ENCODE peak calls at places on chromosomes 16 and 17, in ten cellular contexts. One of them, this sample, is unnamed.

GRCh38 chr17:45963889-45964288 is 35.2 kb upstream of the STH start:
- DNase-seq in mammary epithelial cell: no peak
- DNase-seq in left ventricle myocardium inferior: no peak
- DNase-seq in astrocyte of the spinal cord: no peak
- DNase-seq in astrocyte of the cerebellum: no peak
- DNase-seq in fibroblast of lung: no peak
- DNase-seq in AG10803: no peak
- DNase-seq in transverse colon: no peak
- DNase-seq in keratinocyte: no peak
- DNase-seq in A673: no peak
- DNase-seq in this sample: no peak

GRCh38 chr16:9013508-9013864 is 49.8 kb upstream of the USP7 start:
- DNase-seq in mammary epithelial cell: no peak
- DNase-seq in left ventricle myocardium inferior: no peak
- DNase-seq in astrocyte of the spinal cord: no peak
- DNase-seq in astrocyte of the cerebellum: no peak
- DNase-seq in fibroblast of lung: peak
- DNase-seq in AG10803: no peak
- DNase-seq in transverse colon: no peak
- DNase-seq in keratinocyte: no peak
- DNase-seq in A673: no peak
- DNase-seq in this sample: no peak

GRCh38 chr16:72198021-72198420 is 26.1 kb upstream of the PMFBP1 start:
- DNase-seq in mammary epithelial cell: no peak
- DNase-seq in left ventricle myocardium inferior: no peak
- DNase-seq in astrocyte of the spinal cord: peak
- DNase-seq in astrocyte of the cerebellum: peak
- DNase-seq in fibroblast of lung: peak
- DNase-seq in AG10803: peak
- DNase-seq in transverse colon: no peak
- DNase-seq in keratinocyte: no peak
- DNase-seq in A673: peak
- DNase-seq in this sample: peak

GRCh38 chr17:57727776-57728175 is 17.3 kb downstream of the CCDC182 start:
- DNase-seq in mammary epithelial cell: no peak
- DNase-seq in left ventricle myocardium inferior: no peak
- DNase-seq in astrocyte of the spinal cord: no peak
- DNase-seq in astrocyte of the cerebellum: no peak
- DNase-seq in fibroblast of lung: no peak
- DNase-seq in AG10803: no peak
- DNase-seq in transverse colon: no peak
- DNase-seq in keratinocyte: no peak
- DNase-seq in A673: no peak
- DNase-seq in this sample: no peak

GRCh38 chr17:6668727-6669425 is 17.3 kb downstream of the C17orf100 start:
- DNase-seq in mammary epithelial cell: peak
- DNase-seq in left ventricle myocardium inferior: no peak
- DNase-seq in astrocyte of the spinal cord: no peak
- DNase-seq in astrocyte of the cerebellum: no peak
- DNase-seq in fibroblast of lung: no peak
- DNase-seq in AG10803: no peak
- DNase-seq in transverse colon: no peak
- DNase-seq in keratinocyte: no peak
- DNase-seq in A673: no peak
- DNase-seq in this sample: no peak

GRCh38 chr16:22861585-22861984 is 47.6 kb downstream of the HS3ST2 start:
- DNase-seq in mammary epithelial cell: no peak
- DNase-seq in left ventricle myocardium inferior: no peak
- DNase-seq in astrocyte of the spinal cord: no peak
- DNase-seq in astrocyte of the cerebellum: no peak
- DNase-seq in fibroblast of lung: no peak
- DNase-seq in AG10803: no peak
- DNase-seq in transverse colon: no peak
- DNase-seq in keratinocyte: no peak
- DNase-seq in A673: no peak
- DNase-seq in this sample: no peak

GRCh38 chr17:16313159-16314090 is 39.8 kb downstream of the CENPV start:
- DNase-seq in mammary epithelial cell: no peak
- DNase-seq in left ventricle myocardium inferior: no peak
- DNase-seq in astrocyte of the spinal cord: peak
- DNase-seq in astrocyte of the cerebellum: peak
- DNase-seq in fibroblast of lung: no peak
- DNase-seq in AG10803: no peak
- DNase-seq in transverse colon: no peak
- DNase-seq in keratinocyte: no peak
- DNase-seq in A673: no peak
- DNase-seq in this sample: no peak

GRCh38 chr17:82320140-82320840 is 2.9 kb upstream of the CD7 start:
- DNase-seq in mammary epithelial cell: no peak
- DNase-seq in left ventricle myocardium inferior: no peak
- DNase-seq in astrocyte of the spinal cord: no peak
- DNase-seq in astrocyte of the cerebellum: no peak
- DNase-seq in fibroblast of lung: no peak
- DNase-seq in AG10803: no peak
- DNase-seq in transverse colon: no peak
- DNase-seq in keratinocyte: no peak
- DNase-seq in A673: no peak
- DNase-seq in this sample: no peak

DNA sequence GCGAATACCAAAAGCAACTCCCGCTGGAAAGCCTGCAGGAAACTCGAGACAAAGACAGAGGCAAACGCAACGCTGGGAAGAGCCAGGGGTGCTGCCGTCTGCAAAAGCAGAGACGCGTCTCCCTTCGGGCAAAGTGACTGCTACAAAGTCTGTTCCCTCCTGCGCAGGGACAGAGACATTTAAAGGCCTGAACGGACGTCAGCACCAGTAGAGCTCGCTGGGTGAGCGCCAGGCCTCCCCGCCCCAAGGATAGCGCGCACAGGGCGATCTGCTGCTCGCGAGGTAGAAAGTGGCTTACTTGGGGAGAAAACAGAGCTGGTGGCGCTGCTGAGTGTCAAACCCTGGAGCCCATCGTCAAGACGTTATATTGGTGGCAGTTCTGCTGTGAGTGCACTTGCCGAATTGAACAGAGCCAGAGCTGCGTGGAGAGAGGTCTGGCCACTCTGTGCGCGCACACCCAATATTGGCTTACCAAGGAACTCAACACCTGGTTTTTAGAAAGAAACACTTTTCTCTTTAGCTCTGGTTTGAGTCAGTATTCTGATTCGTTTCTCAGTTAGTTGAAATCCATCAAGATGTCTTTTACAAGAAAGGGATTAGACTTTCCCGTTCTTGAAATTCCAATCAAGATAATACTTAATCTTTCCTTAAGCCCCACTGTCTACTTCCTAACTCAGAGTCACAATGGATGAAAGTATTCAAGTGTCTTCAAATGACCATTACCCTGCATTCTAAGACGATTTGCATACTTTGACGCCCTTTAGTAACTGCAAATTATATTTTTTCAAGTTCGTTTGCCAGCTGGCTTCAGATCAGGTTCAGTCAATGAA is 190.1 kb downstream of the USP22 start:
- DNase-seq in mammary epithelial cell: peak
- DNase-seq in left ventricle myocardium inferior: peak
- DNase-seq in astrocyte of the spinal cord: peak
- DNase-seq in astrocyte of the cerebellum: no peak
- DNase-seq in fibroblast of lung: peak
- DNase-seq in AG10803: no peak
- DNase-seq in transverse colon: peak
- DNase-seq in keratinocyte: no peak
- DNase-seq in A673: peak
- DNase-seq in this sample: peak
- H3K4me3 ChIP-seq in mammary epithelial cell: peak
- H3K4me3 ChIP-seq in left ventricle myocardium inferior: peak
- H3K4me3 ChIP-seq in astrocyte of the spinal cord: peak
- H3K4me3 ChIP-seq in astrocyte of the cerebellum: peak
- H3K4me3 ChIP-seq in fibroblast of lung: peak
- H3K4me3 ChIP-seq in AG10803: peak
- H3K4me3 ChIP-seq in transverse colon: peak
- H3K4me3 ChIP-seq in keratinocyte: peak
- H3K4me3 ChIP-seq in A673: peak
- H3K4me3 ChIP-seq in this sample: no peak

GRCh38 chr16:4942481-4942880 is 5.5 kb upstream of the PPL start:
- DNase-seq in mammary epithelial cell: no peak
- DNase-seq in left ventricle myocardium inferior: no peak
- DNase-seq in astrocyte of the spinal cord: no peak
- DNase-seq in astrocyte of the cerebellum: no peak
- DNase-seq in fibroblast of lung: no peak
- DNase-seq in AG10803: no peak
- DNase-seq in transverse colon: no peak
- DNase-seq in keratinocyte: no peak
- DNase-seq in A673: no peak
- DNase-seq in this sample: no peak

GRCh38 chr16:4945560-4946502 is 8.9 kb upstream of the PPL start:
- DNase-seq in mammary epithelial cell: peak
- DNase-seq in left ventricle myocardium inferior: peak
- DNase-seq in astrocyte of the spinal cord: no peak
- DNase-seq in astrocyte of the cerebellum: no peak
- DNase-seq in fibroblast of lung: peak
- DNase-seq in AG10803: peak
- DNase-seq in transverse colon: no peak
- DNase-seq in keratinocyte: peak
- DNase-seq in A673: peak
- DNase-seq in this sample: no peak

GRCh38 chr16:4946917-4947316 is 10.0 kb upstream of the PPL start:
- DNase-seq in mammary epithelial cell: no peak
- DNase-seq in left ventricle myocardium inferior: no peak
- DNase-seq in astrocyte of the spinal cord: no peak
- DNase-seq in astrocyte of the cerebellum: no peak
- DNase-seq in fibroblast of lung: no peak
- DNase-seq in AG10803: no peak
- DNase-seq in transverse colon: no peak
- DNase-seq in keratinocyte: no peak
- DNase-seq in A673: no peak
- DNase-seq in this sample: no peak

GRCh38 chr16:4947722-4948503 is 10.2 kb upstream of the SEC14L5 start:
- DNase-seq in mammary epithelial cell: no peak
- DNase-seq in left ventricle myocardium inferior: no peak
- DNase-seq in astrocyte of the spinal cord: no peak
- DNase-seq in astrocyte of the cerebellum: no peak
- DNase-seq in fibroblast of lung: no peak
- DNase-seq in AG10803: no peak
- DNase-seq in transverse colon: no peak
- DNase-seq in keratinocyte: no peak
- DNase-seq in A673: no peak
- DNase-seq in this sample: no peak

DNA sequence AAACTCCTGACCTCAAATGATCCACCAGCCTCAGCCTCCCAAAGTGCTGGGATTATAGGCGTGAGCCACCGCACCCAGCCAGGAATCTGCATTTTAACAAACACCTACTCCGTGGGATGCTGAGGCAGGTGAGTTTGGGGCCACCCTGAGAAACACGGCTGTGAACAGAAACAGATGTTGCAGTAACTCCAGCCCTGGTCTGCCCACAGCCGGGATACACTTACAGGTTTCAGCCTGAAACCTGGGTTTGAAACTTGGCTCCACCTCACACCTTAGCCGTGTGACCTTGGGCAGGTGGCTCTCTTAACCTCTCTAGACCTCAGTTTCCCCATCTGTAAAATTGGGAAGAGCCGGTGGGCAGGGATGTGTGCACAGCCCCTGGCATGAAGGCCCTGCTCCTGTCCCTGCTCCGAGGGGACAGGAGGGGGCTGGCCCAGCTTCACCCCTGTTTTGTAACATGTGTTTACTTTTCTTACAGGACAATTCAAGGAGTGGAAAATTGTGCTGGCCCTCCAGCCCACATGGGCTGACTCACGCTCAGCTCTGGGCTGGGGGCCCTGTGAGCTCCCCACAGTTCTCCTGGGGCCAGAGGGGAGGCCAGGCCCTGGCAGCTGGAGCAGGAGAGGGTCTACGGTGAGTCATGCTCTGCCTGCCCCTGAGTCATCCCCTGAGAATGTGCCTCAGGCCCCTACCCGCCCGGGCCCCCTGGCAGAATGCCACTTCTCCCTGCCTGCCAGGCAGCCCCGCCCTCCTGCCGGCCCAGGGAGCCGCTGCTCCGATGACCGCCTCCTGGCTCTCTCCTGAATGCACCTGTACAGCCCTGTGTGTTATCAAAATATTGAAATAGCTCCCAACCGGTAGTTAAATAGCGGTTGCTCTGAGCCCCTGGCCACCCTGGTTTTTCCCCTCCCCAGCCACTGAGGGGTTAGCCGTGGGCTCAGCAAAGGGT is 7.7 kb upstream of the PPL start:
- DNase-seq in mammary epithelial cell: peak
- DNase-seq in left ventricle myocardium inferior: peak
- DNase-seq in astrocyte of the spinal cord: peak
- DNase-seq in astrocyte of the cerebellum: peak
- DNase-seq in fibroblast of lung: peak
- DNase-seq in AG10803: peak
- DNase-seq in transverse colon: peak
- DNase-seq in keratinocyte: peak
- DNase-seq in A673: peak
- DNase-seq in this sample: peak
- H3K4me3 ChIP-seq in mammary epithelial cell: no peak
- H3K4me3 ChIP-seq in left ventricle myocardium inferior: no peak
- H3K4me3 ChIP-seq in astrocyte of the spinal cord: no peak
- H3K4me3 ChIP-seq in astrocyte of the cerebellum: no peak
- H3K4me3 ChIP-seq in fibroblast of lung: no peak
- H3K4me3 ChIP-seq in AG10803: peak
- H3K4me3 ChIP-seq in transverse colon: no peak
- H3K4me3 ChIP-seq in keratinocyte: no peak
- H3K4me3 ChIP-seq in A673: no peak
- H3K4me3 ChIP-seq in this sample: no peak

DNA sequence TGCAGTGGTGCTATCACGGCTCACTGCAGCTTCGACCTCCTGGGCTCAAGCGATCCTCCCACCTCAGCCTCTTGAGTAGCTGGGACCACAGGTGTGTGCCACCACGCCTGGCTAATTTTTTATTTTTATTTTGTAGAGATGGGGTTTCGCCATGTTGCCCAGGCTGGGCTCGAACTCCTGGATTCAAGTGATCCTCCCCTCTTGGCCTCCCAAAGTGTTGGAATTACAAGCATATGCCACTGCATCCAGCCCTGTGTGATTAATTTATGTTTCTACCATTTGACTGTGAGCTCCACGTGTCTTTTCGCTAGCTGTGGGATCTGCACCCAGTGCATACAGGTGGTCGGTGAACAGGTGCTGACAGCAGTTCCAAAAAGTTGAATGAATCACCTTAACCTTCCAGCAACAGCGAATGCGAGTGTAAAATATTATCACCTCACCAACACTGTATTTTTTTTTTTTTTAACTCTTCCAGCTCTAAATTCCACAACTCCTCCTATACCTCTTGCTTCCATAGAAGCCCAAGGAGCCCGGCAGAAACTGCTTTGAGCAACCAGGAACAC is 481 bp upstream of the NUDT7 start:
- DNase-seq in mammary epithelial cell: no peak
- DNase-seq in left ventricle myocardium inferior: no peak
- DNase-seq in astrocyte of the spinal cord: no peak
- DNase-seq in astrocyte of the cerebellum: no peak
- DNase-seq in fibroblast of lung: no peak
- DNase-seq in AG10803: no peak
- DNase-seq in transverse colon: no peak
- DNase-seq in keratinocyte: no peak
- DNase-seq in A673: no peak
- DNase-seq in this sample: no peak
- H3K4me3 ChIP-seq in mammary epithelial cell: no peak
- H3K4me3 ChIP-seq in left ventricle myocardium inferior: peak
- H3K4me3 ChIP-seq in astrocyte of the spinal cord: no peak
- H3K4me3 ChIP-seq in astrocyte of the cerebellum: no peak
- H3K4me3 ChIP-seq in fibroblast of lung: peak
- H3K4me3 ChIP-seq in AG10803: peak
- H3K4me3 ChIP-seq in transverse colon: no peak
- H3K4me3 ChIP-seq in keratinocyte: peak
- H3K4me3 ChIP-seq in A673: no peak
- H3K4me3 ChIP-seq in this sample: peak

DNA sequence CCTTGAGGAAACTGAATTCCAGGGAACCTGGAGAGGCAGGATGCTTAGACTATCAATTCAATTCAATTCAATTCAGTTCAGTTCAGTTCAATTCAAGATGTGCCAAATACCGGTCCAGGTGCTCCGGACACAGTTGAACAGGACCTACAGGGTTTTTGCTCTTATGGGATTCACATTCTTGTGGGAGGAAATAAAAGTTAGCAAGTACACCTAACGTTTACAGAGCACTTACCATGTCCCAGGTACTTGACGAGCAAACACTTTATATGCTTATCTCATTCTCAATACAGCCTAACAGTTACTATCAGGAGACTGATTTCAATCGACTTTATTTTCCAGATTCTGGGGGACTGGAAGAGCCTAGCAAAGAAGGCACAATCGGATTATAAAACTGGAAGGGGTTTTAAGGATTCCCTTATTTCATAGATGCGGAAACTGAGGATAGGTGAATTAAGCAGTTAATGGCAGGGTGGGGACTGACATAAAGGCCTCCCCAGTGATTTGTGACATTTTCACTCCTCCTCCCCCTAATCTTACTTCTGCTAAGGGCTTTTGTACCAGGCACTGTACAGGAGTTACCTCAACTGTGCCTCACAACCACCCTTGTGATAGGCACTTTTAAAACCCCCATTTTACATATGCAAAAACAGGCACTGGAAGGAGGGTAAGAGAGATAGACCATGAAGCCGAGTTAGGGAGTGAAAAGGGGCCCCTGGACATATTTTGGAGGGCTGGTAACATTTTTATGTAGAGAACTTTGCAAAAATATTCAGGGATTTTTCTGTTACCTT is 666 bp upstream of the GDE1 start:
- DNase-seq in mammary epithelial cell: no peak
- DNase-seq in left ventricle myocardium inferior: no peak
- DNase-seq in astrocyte of the spinal cord: no peak
- DNase-seq in astrocyte of the cerebellum: no peak
- DNase-seq in fibroblast of lung: no peak
- DNase-seq in AG10803: no peak
- DNase-seq in transverse colon: no peak
- DNase-seq in keratinocyte: no peak
- DNase-seq in A673: no peak
- DNase-seq in this sample: no peak
- H3K4me3 ChIP-seq in mammary epithelial cell: no peak
- H3K4me3 ChIP-seq in left ventricle myocardium inferior: peak
- H3K4me3 ChIP-seq in astrocyte of the spinal cord: no peak
- H3K4me3 ChIP-seq in astrocyte of the cerebellum: peak
- H3K4me3 ChIP-seq in fibroblast of lung: peak
- H3K4me3 ChIP-seq in AG10803: peak
- H3K4me3 ChIP-seq in transverse colon: no peak
- H3K4me3 ChIP-seq in keratinocyte: no peak
- H3K4me3 ChIP-seq in A673: peak
- H3K4me3 ChIP-seq in this sample: peak

This sample was measured in testis.